ENCODE peak calls at places on chromosomes 12 and 14, in seven cellular contexts. N is tibial artery, Y is AG10803, P is tibial nerve, T is upper lobe of right lung, H is cardiac fibroblast, W is fibroblast of lung. B is an unnamed sample.

GRCh38 chr14:101007004-101007614 is 103.6 kb upstream of the RTL1 start:
- DNase-seq in P (no peak), T (no peak), Y (no peak), H (no peak), W (no peak), N (no peak), B (no peak)

GRCh38 chr14:71698027-71698426 is 234.2 kb upstream of the RGS6 start:
- DNase-seq in N (no peak), P (no peak), H (no peak), T (no peak), W (no peak), Y (no peak), B (no peak)

GRCh38 chr12:89067436-89067835 is 284.9 kb downstream of the DUSP6 start:
- DNase-seq in H (peak; percentile 72), P (no peak), Y (peak; percentile 88), N (no peak), T (no peak), W (peak; percentile 60), B (peak; percentile 81)

GRCh38 chr12:674272-674781 is 11.1 kb upstream of the NINJ2 start:
- DNase-seq in N (no peak), H (no peak), P (no peak), W (no peak), T (no peak), Y (no peak), B (no peak)

GRCh38 chr12:10016881-10017280 is 6.5 kb downstream of the CLEC12B start:
- DNase-seq in P (no peak), H (no peak), T (no peak), N (no peak), Y (peak; percentile 18), W (peak; percentile 5), B (no peak)

GRCh38 chr14:61355892-61356325 is 34.5 kb downstream of the PRKCH start:
- DNase-seq in W (peak; percentile 43), N (peak; percentile 52), H (peak; percentile 88), P (no peak), Y (peak; percentile 17), T (no peak), B (no peak)

GRCh38 chr12:23694920-23695319 is 254.6 kb downstream of the SOX5 start:
- DNase-seq in T (no peak), W (no peak), N (no peak), Y (no peak), P (no peak), H (no peak), B (no peak)

GRCh38 chr14:101075801-101076413 is 172.4 kb upstream of the RTL1 start:
- DNase-seq in Y (no peak), H (no peak), N (peak; percentile 15), W (no peak), P (peak; percentile 8), T (peak; percentile 46), B (no peak)

GRCh38 chr12:105164068-105164467 is 56.5 kb downstream of the WASHC4 start:
- DNase-seq in P (no peak), W (no peak), T (no peak), Y (no peak), H (no peak), N (no peak), B (no peak)

GRCh38 chr14:64639340-64639821 is 64.8 kb upstream of the PLEKHG3 start:
- DNase-seq in N (no peak), T (no peak), H (no peak), W (no peak), Y (no peak), P (no peak), B (peak; percentile 86)

GRCh38 chr14:75249251-75249957 is 29.2 kb upstream of the FOS start:
- DNase-seq in T (peak; percentile 45), Y (no peak), P (no peak), H (no peak), N (no peak), W (no peak), B (no peak)

GRCh38 chr12:108260969-108261368 is 78.1 kb downstream of the CMKLR1 start:
- DNase-seq in T (no peak), W (no peak), H (no peak), P (no peak), Y (no peak), N (no peak), B (no peak)

GRCh38 chr12:66947119-66947518 is 268.2 kb upstream of the GRIP1 start:
- DNase-seq in W (no peak), P (no peak), N (no peak), Y (no peak), T (no peak), H (no peak), B (no peak)

GRCh38 chr12:110223777-110224378 is 57.2 kb upstream of the ATP2A2 start:
- DNase-seq in P (no peak), T (no peak), Y (no peak), H (no peak), W (no peak), N (no peak), B (no peak)

GRCh38 chr12:242496-242895 is 20.1 kb downstream of the SLC6A13 start:
- DNase-seq in Y (no peak), T (no peak), H (no peak), W (no peak), P (no peak), N (no peak), B (no peak)

GRCh38 chr14:61730756-61731373 is 31.4 kb upstream of the SNAPC1 start:
- DNase-seq in P (no peak), H (no peak), N (no peak), T (no peak), W (peak; percentile 55), Y (no peak), B (no peak)

GRCh38 chr14:69716483-69717187 is 50.3 kb upstream of the SRSF5 start:
- DNase-seq in Y (peak; percentile 96), N (peak; percentile 42), W (peak; percentile 85), H (peak; percentile 88), P (no peak), T (no peak), B (peak; percentile 80)

GRCh38 chr12:88145567-88146347 is 3.6 kb downstream of the TMTC3 start:
- DNase-seq in W (no peak), H (no peak), P (no peak), N (no peak), Y (no peak), T (no peak), B (no peak)

GRCh38 chr12:88272456-88272855 is 130.3 kb downstream of the TMTC3 start:
- DNase-seq in N (no peak), Y (no peak), P (no peak), W (no peak), T (no peak), H (no peak), B (peak; percentile 21)

GRCh38 chr14:105419305-105420091 is at the start of gene MTA1:
- DNase-seq in H (peak; percentile 35), P (no peak), W (peak; percentile 14), T (peak; percentile 75), Y (peak; percentile 30), N (no peak), B (peak; percentile 27)

GRCh38 chr14:59330455-59330854 is 134.7 kb downstream of the GPR135 start:
- DNase-seq in H (peak; percentile 15), P (no peak), N (no peak), T (no peak), Y (no peak), W (peak; percentile 83), B (peak; percentile 52)

GRCh38 chr12:130196827-130197226 is 34.6 kb downstream of the FZD10 start:
- DNase-seq in H (no peak), N (no peak), T (no peak), W (no peak), Y (no peak), P (no peak), B (no peak)

GRCh38 chr14:103854017-103854808 is 6.8 kb upstream of the PPP1R13B start:
- DNase-seq in P (no peak), T (no peak), N (no peak), Y (no peak), W (no peak), H (no peak), B (no peak)

GRCh38 chr12:81797100-81797499 is 38.0 kb upstream of the PPFIA2 start:
- DNase-seq in N (no peak), P (no peak), T (no peak), Y (no peak), W (peak; percentile 14), H (peak; percentile 39), B (peak; percentile 4)

GRCh38 chr14:105841022-105842009 is 314.9 kb downstream of the TMEM121 start:
- DNase-seq in T (peak; percentile 59), W (no peak), P (no peak), N (peak; percentile 15), Y (no peak), H (no peak), B (no peak)

GRCh38 chr12:116520801-116521471 is 38.2 kb upstream of the MAP1LC3B2 start:
- DNase-seq in P (no peak), H (peak; percentile 77), N (no peak), Y (peak; percentile 91), W (peak; percentile 28), T (no peak), B (peak; percentile 34)
- H3K4me3 ChIP-seq in P (no peak overlapping the region), H (no peak overlapping the region), N (no peak overlapping the region), Y (peak overlapping the region; percentile 0), W (no peak overlapping the region), T (no peak overlapping the region), B (no peak overlapping the region)

DNA sequence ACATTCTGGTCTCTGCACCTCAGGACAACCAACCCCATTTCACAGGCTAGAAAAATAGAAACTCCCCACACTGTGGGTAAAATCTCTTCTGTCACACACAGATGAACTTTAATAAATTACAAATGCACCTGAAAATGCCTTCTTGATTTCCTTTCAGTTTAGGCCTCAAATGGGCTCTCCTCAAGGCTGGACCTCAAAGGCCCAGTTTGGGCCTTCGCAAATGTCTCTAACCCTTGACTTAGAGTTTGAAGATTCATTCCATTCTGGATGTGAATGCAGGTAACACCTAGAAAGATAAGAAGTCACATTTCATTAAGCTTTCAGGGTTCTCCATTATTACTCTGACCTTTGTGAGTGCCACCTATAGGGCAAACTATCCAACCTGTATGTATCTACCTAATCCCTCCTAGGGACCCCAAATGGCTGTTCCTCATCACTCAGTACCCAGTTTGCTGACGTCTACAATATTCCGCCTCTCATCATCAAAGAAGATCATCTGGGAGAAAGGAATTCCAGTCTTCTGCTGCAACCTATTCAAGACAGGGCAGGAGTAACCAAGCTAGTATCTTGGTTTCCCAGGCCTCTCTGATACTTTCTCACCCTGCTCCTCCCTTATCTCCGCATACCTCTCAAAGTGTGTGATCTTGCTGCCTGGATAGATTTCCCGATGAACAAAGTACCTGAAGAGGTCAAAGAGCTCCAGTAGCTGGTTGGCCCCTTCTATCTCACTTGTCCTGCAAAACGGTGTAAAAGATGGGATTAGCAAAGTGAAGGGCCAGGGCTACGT is 771 bp upstream of the CHMP4A start:
- DNase-seq in P (no peak), Y (no peak), W (no peak), N (no peak), H (no peak), T (no peak), B (no peak)
- TF ChIP-seq CTCF in P (no peak), Y (no peak), W (no peak), N (no peak), H (no peak), T (no peak), B (no peak)

DNA sequence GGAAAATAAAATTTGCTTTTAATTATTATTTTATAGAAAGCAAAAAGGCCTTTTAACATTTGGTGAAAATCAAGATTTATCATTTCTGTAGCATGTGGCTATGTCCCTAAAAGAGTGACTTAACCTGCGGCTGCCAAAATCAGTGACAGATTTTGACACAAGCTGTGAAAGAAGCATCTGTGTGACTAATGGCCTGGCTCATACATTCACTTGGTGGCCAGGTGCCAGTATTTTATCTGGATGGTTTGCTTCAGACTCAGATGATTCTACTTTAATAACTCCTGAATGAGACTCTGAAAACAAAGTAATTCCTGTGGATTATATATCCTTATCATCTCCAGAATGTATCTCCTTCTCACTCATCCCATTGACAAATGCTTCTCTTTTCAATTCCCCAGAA is 103.1 kb downstream of the FSCB start:
- DNase-seq in N (no peak), P (no peak), Y (no peak), W (no peak), T (no peak), H (peak; percentile 23), B (no peak)
- H3K4me3 ChIP-seq in N (no peak overlapping the region), P (no peak overlapping the region), Y (no peak overlapping the region), W (no peak overlapping the region), T (no peak overlapping the region), H (no peak overlapping the region), B (no peak overlapping the region)

GRCh38 chr14:54981698-54982097 is 45.2 kb downstream of the WDHD1 start:
- DNase-seq in T (no peak), H (peak; percentile 50), P (no peak), N (no peak), Y (peak; percentile 35), W (peak; percentile 41), B (peak; percentile 21)
- TF ChIP-seq CTCF in T (peak; percentile 43), H (peak; percentile 2), P (no peak), N (no peak), Y (peak; percentile 43), W (peak; percentile 14), B (peak; percentile 24)